ENCODE peak calls at places on chromosomes 6 and 20, in ten cellular contexts. K is CD8-positive, alpha-beta memory T cell; W is AG04450; U is dorsolateral prefrontal cortex; Y is GM23338; D is Peyer's patch; F is fibroblast of the aortic adventitia; R is OCI-LY7; C is mucosa of descending colon; O is lung. Z is an unnamed sample.
A peak's percentile ranks its signal among the peaks of the same experiment; 100 is the strongest.

GRCh38 chr20:45833030-45833882 is at the start of gene SNX21:
- DNase-seq in Y (peak; percentile 93), F (peak; percentile 97), R (no peak), O (peak; percentile 80), C (peak; percentile 87), D (peak; percentile 85), U (peak; percentile 60), K (peak; percentile 17), W (peak; percentile 83), Z (peak; percentile 37)

GRCh38 chr6:87154641-87155271 is 609 bp upstream of the ZNF292 start:
- DNase-seq in Y (peak; percentile 64), W (peak; percentile 54), D (no peak), K (peak; percentile 66), C (no peak), U (peak; percentile 49), R (peak; percentile 80), F (peak; percentile 81), O (no peak), Z (peak; percentile 95)

GRCh38 chr20:34581341-34582189 is 23.0 kb downstream of the MAP1LC3A start:
- DNase-seq in W (no peak), O (no peak), K (no peak), R (no peak), F (peak; percentile 75), C (no peak), U (no peak), D (no peak), Y (no peak), Z (peak; percentile 67)

GRCh38 chr6:32252326-32253009 is 28.6 kb upstream of the NOTCH4 start:
- DNase-seq in R (peak; percentile 24), D (no peak), U (no peak), O (no peak), F (no peak), C (no peak), W (no peak), Y (no peak), K (no peak), Z (peak; percentile 55)

GRCh38 chr6:41938590-41938989 is 3.0 kb downstream of the CCND3 start:
- DNase-seq in R (no peak), O (no peak), C (no peak), W (no peak), Y (no peak), K (no peak), D (no peak), F (no peak), U (no peak), Z (no peak)

GRCh38 chr6:93293399-93294271 is 125.7 kb downstream of the EPHA7 start:
- DNase-seq in W (no peak), R (no peak), U (no peak), Y (no peak), D (no peak), F (no peak), K (no peak), C (no peak), O (no peak), Z (no peak)

GRCh38 chr6:132000296-132000695 is 49.1 kb upstream of the CCN2 start:
- DNase-seq in W (no peak), K (no peak), O (no peak), Y (no peak), C (no peak), D (no peak), F (no peak), R (no peak), U (no peak), Z (no peak)

GRCh38 chr6:98572579-98572978 is 261.8 kb upstream of the POU3F2 start:
- DNase-seq in O (no peak), D (no peak), R (no peak), K (no peak), U (no peak), W (no peak), F (no peak), Y (no peak), C (no peak), Z (no peak)

GRCh38 chr6:39882567-39882953 is 51.7 kb downstream of the MOCS1 start:
- DNase-seq in K (no peak), O (peak; percentile 61), C (no peak), D (no peak), W (peak; percentile 96), F (peak; percentile 99), R (no peak), U (no peak), Y (peak; percentile 17), Z (no peak)

GRCh38 chr6:161745594-161745993 is 471.7 kb upstream of the AGPAT4 start:
- DNase-seq in F (no peak), R (no peak), K (no peak), U (no peak), Y (no peak), O (no peak), C (no peak), W (no peak), D (no peak), Z (no peak)

DNA sequence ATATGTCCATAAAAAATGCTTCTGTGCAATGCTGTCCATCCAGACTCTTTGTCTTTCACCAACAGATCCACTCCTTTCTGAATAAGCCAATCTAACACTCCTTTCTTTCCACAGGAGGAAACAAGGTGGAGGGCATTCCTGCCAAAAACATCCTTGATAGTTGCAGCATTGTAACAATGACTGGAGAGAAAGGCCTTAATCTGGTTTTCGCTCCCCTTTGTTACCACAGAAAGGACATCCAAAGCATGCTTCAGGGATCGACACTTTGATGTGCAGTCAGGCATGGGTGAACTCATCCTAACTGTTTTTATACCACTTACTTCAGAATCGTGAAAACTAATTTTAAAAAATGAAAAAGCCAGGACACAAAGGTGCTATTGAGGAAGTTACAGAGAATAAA is 7.4 kb downstream of the IBTK start:
- DNase-seq in K (no peak), D (no peak), W (no peak), O (no peak), C (no peak), U (no peak), R (no peak), Y (peak; percentile 7), F (no peak), Z (no peak)
- H3K4me3 ChIP-seq in K (no peak overlapping the region), D (no peak overlapping the region), W (no peak overlapping the region), O (no peak overlapping the region), C (no peak overlapping the region), U (no peak overlapping the region), R (no peak overlapping the region), Y (no peak overlapping the region), F (no peak overlapping the region), Z (no peak overlapping the region)

GRCh38 chr6:101400341-101400740 is 6.8 kb downstream of the GRIK2 start:
- DNase-seq in W (no peak), Y (no peak), O (no peak), R (no peak), K (no peak), C (no peak), U (no peak), D (no peak), F (no peak), Z (no peak)

GRCh38 chr6:101399627-101399955 is 6.1 kb downstream of the GRIK2 start:
- DNase-seq in F (no peak), Y (peak; percentile 22), W (no peak), D (no peak), K (no peak), C (no peak), O (no peak), R (no peak), U (no peak), Z (no peak)

GRCh38 chr6:101403566-101403965 is 10.1 kb downstream of the GRIK2 start:
- DNase-seq in O (no peak), D (no peak), F (no peak), U (no peak), C (no peak), R (no peak), K (no peak), Y (peak; percentile 83), W (no peak), Z (no peak)

GRCh38 chr6:101402618-101403002 is 9.1 kb downstream of the GRIK2 start:
- DNase-seq in O (no peak), Y (peak; percentile 77), U (peak; percentile 59), K (no peak), W (no peak), F (no peak), R (no peak), D (no peak), C (no peak), Z (no peak)

GRCh38 chr6:101401792-101402617 is 8.5 kb downstream of the GRIK2 start:
- DNase-seq in O (no peak), W (no peak), F (no peak), D (no peak), C (no peak), K (no peak), Y (peak; percentile 81), U (no peak), R (no peak), Z (no peak)
- H3K4me3 ChIP-seq in O (no peak overlapping the region), W (peak overlapping the region; percentile 59), F (peak overlapping the region; percentile 52), D (no peak overlapping the region), C (no peak overlapping the region), K (no peak overlapping the region), Y (peak overlapping the region; percentile 71), U (peak overlapping the region; percentile 45), R (no peak overlapping the region), Z (no peak overlapping the region)

GRCh38 chr20:20393770-20394169 is 25.9 kb downstream of the INSM1 start:
- DNase-seq in R (no peak), Y (no peak), F (no peak), K (no peak), O (no peak), D (no peak), C (no peak), U (no peak), W (no peak), Z (no peak)

GRCh38 chr20:20395087-20395486 is 27.2 kb downstream of the INSM1 start:
- DNase-seq in Y (no peak), C (no peak), D (no peak), R (no peak), O (no peak), K (no peak), W (no peak), U (no peak), F (no peak), Z (no peak)

GRCh38 chr20:20395856-20396600 is 28.1 kb downstream of the INSM1 start:
- DNase-seq in O (no peak), U (no peak), D (no peak), Y (peak; percentile 29), R (no peak), C (no peak), W (no peak), F (no peak), K (no peak), Z (no peak)

GRCh38 chr20:20399705-20400104 is 31.8 kb downstream of the INSM1 start:
- DNase-seq in D (no peak), R (no peak), F (no peak), O (no peak), U (no peak), Y (no peak), W (no peak), K (no peak), C (no peak), Z (no peak)

GRCh38 chr20:20396794-20397193 is 28.9 kb downstream of the INSM1 start:
- DNase-seq in D (no peak), O (no peak), Y (no peak), U (no peak), R (no peak), F (no peak), K (no peak), W (no peak), C (no peak), Z (no peak)
- H3K4me3 ChIP-seq in D (no peak overlapping the region), O (no peak overlapping the region), Y (no peak overlapping the region), U (no peak overlapping the region), R (no peak overlapping the region), F (no peak overlapping the region), K (no peak overlapping the region), W (no peak overlapping the region), C (no peak overlapping the region), Z (no peak overlapping the region)

DNA sequence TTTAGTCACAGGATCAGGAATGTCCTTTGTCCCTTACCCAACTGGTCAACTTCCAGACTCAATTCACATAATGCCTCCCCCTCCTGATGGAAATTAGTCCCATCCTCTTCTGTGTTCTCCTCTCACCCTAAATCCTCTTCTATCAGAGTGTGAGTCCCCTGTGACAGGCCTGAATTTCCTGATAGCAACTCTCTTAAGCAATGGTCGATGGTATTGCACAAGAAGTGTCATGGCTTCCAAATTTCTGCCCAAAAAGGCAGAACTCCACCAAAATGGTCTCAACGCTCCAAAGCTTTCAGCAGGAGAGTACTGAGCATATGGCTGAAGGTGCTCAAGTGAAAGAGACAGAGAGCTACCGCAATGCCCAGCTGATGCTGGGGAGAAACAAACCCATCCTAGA is 2.4 kb downstream of the PREP start:
- DNase-seq in O (no peak), C (no peak), U (no peak), K (no peak), D (no peak), W (no peak), R (no peak), Y (peak; percentile 27), F (peak; percentile 33), Z (no peak)
- H3K4me3 ChIP-seq in O (no peak overlapping the region), C (no peak overlapping the region), U (no peak overlapping the region), K (no peak overlapping the region), D (no peak overlapping the region), W (no peak overlapping the region), R (no peak overlapping the region), Y (peak overlapping the region; percentile 98), F (no peak overlapping the region), Z (no peak overlapping the region)